ENCODE peak calls at places on chromosomes 16 and 17, in eight cellular contexts. K is pons; M is thoracic aorta; N is activated naive CD8-positive, alpha-beta T cell treated with anti-CD3 and anti-CD28 coated beads, Interleukin-2, amount 50 U/mL, for 24 hours; G is stimulated activated CD8-positive, alpha-beta memory T cell treated with anti-CD3 and anti-CD28 coated beads, Interleukin-7, amount 100 ng/mL, for 1 hour; F is GM12865; D is IMR-90; T is cardiac fibroblast. X is an unnamed sample.

GRCh38 chr17:71472809-71473789 is 647.7 kb upstream of the SOX9 start:
- DNase-seq in M (no peak), F (peak), T (peak), N (no peak), D (peak), G (no peak), K (peak), X (peak)

GRCh38 chr17:18248300-18248731 is 10.2 kb downstream of the FLII start:
- DNase-seq in K (peak), D (peak), M (no peak), N (peak), T (peak), F (peak), G (peak), X (no peak)

GRCh38 chr16:57762365-57763289 is 27.1 kb downstream of the KATNB1 start:
- DNase-seq in N (no peak), T (no peak), G (no peak), F (no peak), D (no peak), M (no peak), K (no peak), X (no peak)

GRCh38 chr16:21277927-21278706 is at the start of gene CRYM:
- DNase-seq in T (peak), F (peak), D (no peak), M (no peak), K (no peak), G (no peak), N (peak), X (peak)

GRCh38 chr17:17751489-17751995 is 70.3 kb downstream of the RAI1 start:
- DNase-seq in D (no peak), M (no peak), T (no peak), F (peak), G (no peak), K (no peak), N (peak), X (no peak)

GRCh38 chr17:55555772-55556171 is 44.5 kb upstream of the SMIM36 start:
- DNase-seq in N (no peak), K (no peak), G (no peak), M (no peak), F (no peak), D (no peak), T (no peak), X (no peak)

GRCh38 chr16:1871974-1872635 is at the start of gene MEIOB:
- DNase-seq in T (peak), G (peak), D (no peak), N (peak), M (no peak), F (peak), K (no peak), X (peak)

GRCh38 chr17:1227917-1228751 is 42.1 kb upstream of the BHLHA9 start:
- DNase-seq in K (peak), G (no peak), M (no peak), F (peak), N (peak), T (no peak), D (no peak), X (no peak)

GRCh38 chr17:46061435-46061834 is 62.4 kb downstream of the STH start:
- DNase-seq in F (no peak), K (no peak), T (peak), D (no peak), N (no peak), M (no peak), G (no peak), X (no peak)

GRCh38 chr16:56743840-56744239 is 13.9 kb downstream of the NUP93 start:
- DNase-seq in K (no peak), D (peak), M (no peak), T (peak), G (no peak), F (no peak), N (no peak), X (peak)

GRCh38 chr16:9258423-9259051 is 167.1 kb downstream of the HAPSTR1 start:
- DNase-seq in F (peak), G (no peak), T (peak), M (no peak), K (peak), D (peak), N (peak), X (peak)

GRCh38 chr17:42613699-42614295 is 4.3 kb downstream of the TUBG1 start:
- DNase-seq in F (no peak), N (no peak), K (no peak), M (no peak), G (no peak), T (no peak), D (no peak), X (no peak)

GRCh38 chr17:49898547-49899490 is 51.0 kb upstream of the TAC4 start:
- DNase-seq in N (no peak), T (no peak), F (peak), M (no peak), G (no peak), D (no peak), K (no peak), X (no peak)

GRCh38 chr16:3577302-3577752 is at the start of gene NLRC3:
- DNase-seq in N (peak), T (no peak), G (peak), M (no peak), D (no peak), K (no peak), F (peak), X (no peak)

GRCh38 chr17:75036643-75037268 is 10.0 kb downstream of the ATP5PD start:
- DNase-seq in G (peak), M (peak), K (peak), N (peak), F (no peak), T (peak), D (peak), X (no peak)

GRCh38 chr16:30637952-30638351 is 12.8 kb upstream of the PRR14 start:
- DNase-seq in D (peak), K (no peak), T (peak), M (no peak), N (no peak), F (peak), G (no peak), X (peak)

GRCh38 chr17:37088459-37088858 is 139.7 kb downstream of the AATF start:
- DNase-seq in K (no peak), T (no peak), N (no peak), G (no peak), M (no peak), F (no peak), D (no peak), X (peak)

GRCh38 chr16:85718682-85719081 is 29.9 kb upstream of the GINS2 start:
- DNase-seq in G (no peak), D (no peak), M (no peak), T (no peak), K (no peak), N (peak), F (peak), X (no peak)

GRCh38 chr16:10982430-10983174 is 38.2 kb downstream of the CLEC16A start:
- DNase-seq in N (no peak), F (peak), T (no peak), K (peak), M (no peak), D (peak), G (no peak), X (no peak)

GRCh38 chr17:59572301-59572924 is 7.0 kb downstream of the DHX40 start:
- DNase-seq in F (peak), M (no peak), T (peak), K (no peak), N (peak), G (no peak), D (peak), X (peak)

GRCh38 chr17:31484821-31485220 is 93.3 kb downstream of the RAB11FIP4 start:
- DNase-seq in M (no peak), T (no peak), F (no peak), N (no peak), G (no peak), D (no peak), K (no peak), X (no peak)

GRCh38 chr16:53770641-53771040 is 66.7 kb downstream of the FTO start:
- DNase-seq in F (no peak), M (no peak), K (no peak), G (no peak), N (no peak), T (peak), D (no peak), X (no peak)

GRCh38 chr17:50148226-50149098 is 2.0 kb downstream of the PPP1R9B start:
- DNase-seq in M (peak), N (peak), F (peak), G (peak), D (peak), T (peak), K (peak), X (no peak)

GRCh38 chr16:85436636-85437160 is 176.4 kb upstream of the GSE1 start:
- DNase-seq in G (no peak), T (peak), D (no peak), K (no peak), F (no peak), M (no peak), N (no peak), X (no peak)

GRCh38 chr16:47848481-47849109 is 307.2 kb downstream of the ABCC12 start:
- DNase-seq in N (no peak), F (no peak), M (no peak), D (peak), K (peak), T (peak), G (no peak), X (peak)